ENCODE peak calls at places on chromosomes 7 and 10, in eight cellular contexts. P, I, X, M, N, G, O and S are unnamed samples.

GRCh38 chr10:71748671-71749191 is 24.6 kb downstream of the VSIR start:
- DNase-seq in O (no peak), G (no peak), P (peak; percentile 86), I (no peak), M (peak; percentile 62), N (no peak), X (peak; percentile 65), S (peak; percentile 75)

GRCh38 chr10:69576334-69577011 is 3.3 kb upstream of the NEUROG3 start:
- DNase-seq in O (no peak), M (no peak), X (no peak), N (no peak), G (no peak), I (peak; percentile 16), P (no peak), S (no peak)

GRCh38 chr7:29565982-29566746 is 2.5 kb downstream of the PRR15 start:
- DNase-seq in X (no peak), O (no peak), N (no peak), G (peak; percentile 54), P (peak; percentile 60), I (no peak), M (no peak), S (no peak)

GRCh38 chr7:33842141-33842540 is 63.2 kb upstream of the BMPER start:
- DNase-seq in I (no peak), G (no peak), X (no peak), P (no peak), M (no peak), O (no peak), N (no peak), S (no peak)

GRCh38 chr10:74822583-74823089 is 3.8 kb upstream of the KAT6B start:
- DNase-seq in X (no peak), O (no peak), I (peak; percentile 17), N (no peak), M (no peak), P (no peak), G (no peak), S (no peak)

GRCh38 chr7:91636129-91636724 is 244.3 kb downstream of the MTERF1 start:
- DNase-seq in X (no peak), I (peak; percentile 63), O (no peak), M (no peak), G (no peak), N (no peak), P (no peak), S (no peak)

GRCh38 chr7:37028909-37029440 is 304.7 kb upstream of the AOAH start:
- DNase-seq in G (no peak), N (no peak), I (no peak), X (no peak), P (no peak), M (no peak), O (no peak), S (no peak)

GRCh38 chr7:6438427-6438826 is 9.3 kb downstream of the DAGLB start:
- DNase-seq in M (no peak), X (no peak), I (no peak), O (no peak), P (no peak), G (no peak), N (no peak), S (no peak)

GRCh38 chr10:29951441-29951931 is 107.9 kb downstream of the JCAD start:
- DNase-seq in M (no peak), O (no peak), P (no peak), X (no peak), N (no peak), G (peak; percentile 92), I (peak; percentile 97), S (no peak)

GRCh38 chr7:46853451-46853850 is 728.5 kb downstream of the TNS3 start:
- DNase-seq in N (no peak), O (no peak), X (no peak), G (no peak), I (no peak), P (no peak), M (no peak), S (no peak)

GRCh38 chr7:84688671-84689070 is 494.1 kb upstream of the SEMA3A start:
- DNase-seq in P (no peak), M (no peak), O (no peak), G (no peak), N (no peak), I (peak; percentile 77), X (no peak), S (no peak)

GRCh38 chr7:55160539-55160938 is 141.7 kb downstream of the EGFR start:
- DNase-seq in P (no peak), N (no peak), M (no peak), O (no peak), I (no peak), G (no peak), X (no peak), S (no peak)

GRCh38 chr10:114654829-114655575 is 3.1 kb downstream of the ABLIM1 start:
- DNase-seq in P (no peak), O (no peak), I (peak; percentile 54), N (no peak), M (no peak), X (no peak), G (no peak), S (no peak)

GRCh38 chr10:31980471-31980870 is 51.8 kb upstream of the ARHGAP12 start:
- DNase-seq in O (no peak), G (no peak), I (no peak), N (no peak), P (no peak), M (no peak), X (no peak), S (no peak)

GRCh38 chr10:91022924-91023707 is 102.2 kb upstream of the ANKRD1 start:
- DNase-seq in P (no peak), G (no peak), O (no peak), I (no peak), N (no peak), M (no peak), X (no peak), S (no peak)

GRCh38 chr10:103915794-103916193 is 2.2 kb downstream of the STN1 start:
- DNase-seq in M (peak; percentile 36), X (peak; percentile 31), P (no peak), O (no peak), G (no peak), I (no peak), N (no peak), S (peak; percentile 22)

GRCh38 chr7:2099036-2099957 is 133.4 kb downstream of the MAD1L1 start:
- DNase-seq in X (peak; percentile 58), P (no peak), N (no peak), O (no peak), M (no peak), G (no peak), I (no peak), S (no peak)

GRCh38 chr7:149799397-149800168 is 26.2 kb upstream of the ZNF467 start:
- DNase-seq in P (no peak), O (no peak), N (no peak), X (peak; percentile 79), M (peak; percentile 56), G (no peak), I (peak; percentile 14), S (peak; percentile 83)

GRCh38 chr10:26445411-26446031 is 7.4 kb downstream of the APBB1IP start:
- DNase-seq in O (no peak), G (no peak), P (no peak), M (no peak), X (no peak), N (no peak), I (no peak), S (no peak)

GRCh38 chr10:26448706-26449435 is 10.7 kb downstream of the APBB1IP start:
- DNase-seq in M (no peak), G (no peak), P (no peak), N (no peak), O (no peak), I (no peak), X (peak; percentile 70), S (peak; percentile 46)

GRCh38 chr10:26449726-26450125 is 11.6 kb downstream of the APBB1IP start:
- DNase-seq in O (no peak), I (no peak), N (no peak), M (no peak), P (no peak), X (no peak), G (no peak), S (no peak)

GRCh38 chr10:26448292-26448691 is 10.2 kb downstream of the APBB1IP start:
- DNase-seq in I (no peak), N (no peak), M (no peak), G (no peak), O (no peak), X (no peak), P (no peak), S (no peak)

DNA sequence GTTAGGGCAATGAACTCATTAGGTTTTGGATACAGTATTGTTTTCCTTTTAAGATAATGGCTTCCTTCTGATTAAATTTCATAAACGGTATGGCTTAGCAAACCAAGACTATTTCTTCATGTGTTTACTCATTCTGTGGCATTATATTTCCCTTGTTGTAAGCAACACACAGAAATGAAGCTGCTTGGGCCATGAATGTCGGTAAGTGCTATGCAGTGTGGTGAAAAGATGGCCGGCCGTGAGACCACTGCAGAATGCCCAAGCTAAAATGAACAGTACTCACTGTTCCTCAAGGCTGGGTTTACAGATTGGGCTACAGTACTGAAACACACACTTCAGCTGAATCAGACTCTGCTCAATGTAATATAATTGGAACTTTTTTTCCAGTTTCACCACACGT is 8.1 kb downstream of the APBB1IP start:
- DNase-seq in G (no peak), X (no peak), I (no peak), M (no peak), O (no peak), P (no peak), N (no peak), S (no peak)
- TF ChIP-seq CTCF in G (no peak), X (no peak), I (no peak), M (no peak), O (no peak), P (no peak), N (no peak), S (no peak)

GRCh38 chr10:35770817-35771355 is 128.8 kb upstream of the FZD8 start:
- DNase-seq in X (no peak), O (no peak), G (no peak), P (no peak), M (peak; percentile 76), N (no peak), I (no peak), S (no peak)
- TF ChIP-seq CTCF in X (no peak), O (no peak), G (no peak), P (no peak), M (no peak), N (no peak), I (no peak), S (no peak)

GRCh38 chr7:78134256-78134655 is 335.7 kb downstream of the PHTF2 start:
- DNase-seq in O (no peak), G (no peak), I (peak; percentile 55), P (no peak), X (peak; percentile 36), M (no peak), N (no peak), S (peak; percentile 55)
- TF ChIP-seq CTCF in O (peak; percentile 66), G (peak; percentile 32), I (peak; percentile 50), P (peak; percentile 43), X (peak; percentile 13), M (no peak), N (peak; percentile 76), S (no peak)

DNA sequence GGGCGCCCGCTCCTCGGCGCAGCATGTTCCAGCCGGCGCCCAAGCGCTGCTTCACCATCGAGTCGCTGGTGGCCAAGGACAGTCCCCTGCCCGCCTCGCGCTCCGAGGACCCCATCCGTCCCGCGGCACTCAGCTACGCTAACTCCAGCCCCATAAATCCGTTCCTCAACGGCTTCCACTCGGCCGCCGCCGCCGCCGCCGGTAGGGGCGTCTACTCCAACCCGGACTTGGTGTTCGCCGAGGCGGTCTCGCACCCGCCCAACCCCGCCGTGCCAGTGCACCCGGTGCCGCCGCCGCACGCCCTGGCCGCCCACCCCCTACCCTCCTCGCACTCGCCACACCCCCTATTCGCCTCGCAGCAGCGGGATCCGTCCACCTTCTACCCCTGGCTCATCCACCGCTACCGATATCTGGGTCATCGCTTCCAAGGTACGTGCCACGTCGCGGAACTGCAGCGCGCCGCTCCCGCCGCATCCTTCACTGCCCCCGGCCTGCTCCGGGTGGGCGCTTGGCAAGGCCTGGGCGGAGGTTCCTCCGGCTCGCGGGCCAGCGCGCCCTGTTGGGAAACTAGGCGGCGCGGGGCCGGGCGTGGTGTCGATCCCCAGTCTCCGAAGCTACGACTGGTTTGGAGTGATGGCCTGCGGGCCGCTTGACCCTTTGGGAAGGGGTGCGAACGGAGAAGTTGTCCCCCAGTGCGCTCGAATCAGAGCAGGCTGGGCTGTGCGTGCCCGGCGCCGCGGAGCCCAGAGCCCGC is 876 bp downstream of the EMX2 start:
- DNase-seq in M (no peak), P (no peak), G (no peak), X (peak; percentile 54), I (peak; percentile 24), O (no peak), N (peak; percentile 80), S (peak; percentile 37)
- TF ChIP-seq CTCF in M (no peak), P (no peak), G (no peak), X (no peak), I (no peak), O (peak; percentile 23), N (peak; percentile 56), S (no peak)